ENCODE peak calls at places on chromosomes 13 and 19, in seven cellular contexts. S is NB4, N is upper lobe of left lung, B is ovary, Q is stomach, D is tibial nerve, L is gastrocnemius medialis. J is an unnamed sample.
A peak's percentile ranks its signal among the peaks of the same experiment; 100 is the strongest.

GRCh38 chr13:113663934-113664333 is 3.1 kb upstream of the GRK1 start:
- DNase-seq in S (no peak), N (peak; percentile 14), B (no peak), Q (peak; percentile 24), D (peak; percentile 11), L (peak; percentile 5), J (no peak)

GRCh38 chr19:30682576-30683536 is 310.7 kb downstream of the ZNF536 start:
- DNase-seq in S (peak; percentile 48), N (peak; percentile 60), B (peak; percentile 82), Q (peak; percentile 74), D (peak; percentile 74), L (peak; percentile 41), J (peak; percentile 66)

GRCh38 chr13:110044521-110045200 is 258.3 kb upstream of the IRS2 start:
- DNase-seq in S (no peak), N (no peak), B (no peak), Q (no peak), D (no peak), L (no peak), J (no peak)

GRCh38 chr13:20441879-20442278 is 83.8 kb downstream of the CRYL1 start:
- DNase-seq in S (no peak), N (no peak), B (no peak), Q (no peak), D (no peak), L (no peak), J (no peak)

GRCh38 chr13:69720278-69720983 is 387.2 kb upstream of the ATXN8OS start:
- DNase-seq in S (no peak), N (no peak), B (no peak), Q (no peak), D (no peak), L (no peak), J (no peak)

GRCh38 chr19:38250821-38251563 is 5.2 kb downstream of the PPP1R14A start:
- DNase-seq in S (no peak), N (peak; percentile 45), B (peak; percentile 96), Q (peak; percentile 60), D (peak; percentile 44), L (peak; percentile 38), J (no peak)

GRCh38 chr19:35119091-35119490 is 3.5 kb downstream of the FXYD3 start:
- DNase-seq in S (no peak), N (no peak), B (peak; percentile 51), Q (peak; percentile 49), D (no peak), L (no peak), J (no peak)

GRCh38 chr13:31424130-31424729 is 224.5 kb downstream of the B3GLCT start:
- DNase-seq in S (peak; percentile 82), N (peak; percentile 81), B (peak; percentile 62), Q (peak; percentile 78), D (peak; percentile 57), L (peak; percentile 66), J (peak; percentile 79)

GRCh38 chr19:45476349-45476717 is 8.5 kb downstream of the FOSB start:
- DNase-seq in S (no peak), N (no peak), B (no peak), Q (no peak), D (no peak), L (no peak), J (no peak)

GRCh38 chr13:97274782-97275252 is 52.7 kb downstream of the MBNL2 start:
- DNase-seq in S (no peak), N (no peak), B (no peak), Q (no peak), D (no peak), L (no peak), J (no peak)

GRCh38 chr13:37029617-37030016 is 29.0 kb downstream of the EXOSC8 start:
- DNase-seq in S (no peak), N (no peak), B (no peak), Q (no peak), D (no peak), L (no peak), J (no peak)

GRCh38 chr13:53142301-53142700 is 113.7 kb downstream of the OLFM4 start:
- DNase-seq in S (no peak), N (no peak), B (no peak), Q (no peak), D (no peak), L (no peak), J (no peak)

GRCh38 chr13:114035583-114036501 is 62.0 kb upstream of the C13orf46 start:
- DNase-seq in S (no peak), N (no peak), B (no peak), Q (no peak), D (peak; percentile 51), L (peak; percentile 46), J (no peak)

GRCh38 chr13:29543230-29544215 is 52.0 kb downstream of the SLC7A1 start:
- DNase-seq in S (peak; percentile 89), N (no peak), B (no peak), Q (no peak), D (no peak), L (no peak), J (peak; percentile 44)

GRCh38 chr19:12064266-12065099 is at the start of gene ZNF844:
- DNase-seq in S (peak; percentile 78), N (peak; percentile 98), B (peak; percentile 98), Q (peak; percentile 99), D (peak; percentile 98), L (peak; percentile 97), J (peak; percentile 91)
- TF ChIP-seq POLR2A in S (no peak), N (peak; percentile 95), B (peak; percentile 88), Q (no peak), D (peak; percentile 90), L (peak; percentile 80), J (peak; percentile 89)

GRCh38 chr19:1086618-1087017 is 8.6 kb downstream of the POLR2E start:
- DNase-seq in S (no peak), N (no peak), B (no peak), Q (no peak), D (no peak), L (no peak), J (no peak)

GRCh38 chr19:1087813-1088418 is 7.3 kb downstream of the POLR2E start:
- DNase-seq in S (peak; percentile 90), N (peak; percentile 85), B (no peak), Q (no peak), D (no peak), L (peak; percentile 51), J (no peak)

GRCh38 chr19:1084024-1084868 is 10.9 kb downstream of the POLR2E start:
- DNase-seq in S (no peak), N (no peak), B (no peak), Q (no peak), D (no peak), L (no peak), J (no peak)

GRCh38 chr19:1085053-1085658 is 10.0 kb downstream of the POLR2E start:
- DNase-seq in S (no peak), N (no peak), B (no peak), Q (no peak), D (no peak), L (no peak), J (no peak)

DNA sequence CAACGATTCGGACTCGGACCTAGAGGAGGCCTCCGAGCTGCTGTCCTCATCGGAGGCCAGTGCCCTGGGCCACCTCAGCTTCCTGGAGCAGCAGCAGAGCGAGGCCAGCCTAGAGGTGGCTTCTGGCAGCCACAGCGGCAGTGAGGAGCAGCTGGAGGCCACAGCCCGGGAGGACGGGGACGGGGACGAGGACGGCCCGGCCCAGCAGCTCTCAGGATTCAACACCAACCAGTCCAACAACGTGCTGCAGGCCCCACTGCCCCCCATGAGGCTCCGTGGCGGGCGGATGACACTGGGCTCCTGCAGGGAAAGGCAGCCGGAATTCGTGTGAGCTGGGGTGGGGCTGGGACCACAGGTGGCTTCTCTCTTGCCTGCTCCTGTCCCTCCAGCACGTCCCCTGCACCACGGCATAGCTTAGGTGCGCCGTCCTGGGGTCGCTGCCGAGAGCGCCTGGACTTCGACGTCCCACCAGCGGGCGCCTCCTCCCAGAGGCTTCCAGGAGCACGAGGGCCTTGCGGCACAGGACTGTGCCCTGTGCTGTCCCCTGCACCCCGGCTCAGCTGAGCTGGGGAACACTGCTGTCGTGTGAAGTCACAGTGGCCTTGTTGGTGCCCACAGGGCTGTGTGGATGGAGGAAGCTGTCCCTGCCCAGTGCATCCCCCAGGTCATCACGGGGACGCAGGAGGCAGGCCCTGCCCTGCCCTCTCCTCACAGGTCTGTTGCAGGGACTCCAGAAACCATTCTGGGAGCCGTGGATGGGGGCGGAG is 9.3 kb downstream of the POLR2E start:
- DNase-seq in S (no peak), N (no peak), B (no peak), Q (no peak), D (no peak), L (no peak), J (no peak)
- TF ChIP-seq POLR2A in S (no peak), N (no peak), B (no peak), Q (no peak), D (no peak), L (no peak), J (peak; percentile 7)

GRCh38 chr13:27171244-27171829 is at the start of gene USP12:
- DNase-seq in S (peak; percentile 71), N (no peak), B (peak; percentile 55), Q (no peak), D (no peak), L (no peak), J (peak; percentile 64)

GRCh38 chr13:27172495-27172842 is 858 bp upstream of the USP12 start:
- DNase-seq in S (peak; percentile 87), N (no peak), B (no peak), Q (no peak), D (no peak), L (no peak), J (peak; percentile 86)

GRCh38 chr13:27170521-27171243 is 929 bp downstream of the USP12 start:
- DNase-seq in S (peak; percentile 69), N (peak; percentile 42), B (peak; percentile 64), Q (peak; percentile 34), D (no peak), L (peak; percentile 37), J (peak; percentile 80)

GRCh38 chr13:27170221-27170520 is 1.4 kb downstream of the USP12 start:
- DNase-seq in S (peak; percentile 67), N (no peak), B (no peak), Q (no peak), D (no peak), L (no peak), J (no peak)

DNA sequence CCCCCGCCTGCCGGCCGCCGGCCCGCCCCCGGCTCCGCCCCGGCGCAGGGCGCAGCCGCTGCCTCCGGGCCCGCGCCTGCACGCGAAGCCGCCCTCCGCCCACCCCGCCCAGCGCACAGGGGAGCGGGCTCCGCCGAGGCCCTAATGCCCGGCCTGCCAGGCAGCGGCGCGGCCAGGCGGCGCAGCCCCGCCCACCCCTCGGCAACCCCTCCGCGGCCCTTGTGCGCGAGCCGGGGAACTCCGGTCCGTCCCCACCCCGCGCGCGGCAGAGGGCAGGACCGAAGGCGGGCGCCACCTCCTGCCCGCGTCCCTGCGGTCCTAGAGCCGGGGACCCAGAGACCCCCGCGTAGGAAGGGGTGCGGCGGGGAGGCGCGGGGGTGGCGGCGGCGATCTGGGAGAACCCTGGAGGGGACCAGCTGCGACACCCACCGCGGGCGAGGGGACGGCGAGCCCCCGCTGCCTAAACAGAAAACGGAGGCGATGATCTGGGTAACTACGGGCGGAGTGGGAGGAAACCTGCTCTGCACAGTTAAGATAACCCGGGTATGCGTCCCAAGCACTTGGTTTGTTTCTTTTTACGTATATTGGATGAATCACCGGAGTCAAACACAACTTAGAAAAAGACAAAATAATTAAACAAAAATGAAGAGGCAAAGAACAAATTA is 351 bp upstream of the USP12 start:
- DNase-seq in S (peak; percentile 96), N (peak; percentile 95), B (peak; percentile 90), Q (peak; percentile 95), D (peak; percentile 76), L (peak; percentile 91), J (peak; percentile 96)
- TF ChIP-seq POLR2A in S (peak; percentile 52), N (peak; percentile 64), B (no peak), Q (no peak), D (no peak), L (no peak), J (peak; percentile 77)

GRCh38 chr19:49151339-49152217 is 3.6 kb downstream of the HRC start:
- DNase-seq in S (peak; percentile 35), N (peak; percentile 89), B (peak; percentile 59), Q (peak; percentile 99), D (no peak), L (peak; percentile 94), J (peak; percentile 71)
- TF ChIP-seq POLR2A in S (no peak), N (no peak), B (no peak), Q (no peak), D (no peak), L (no peak), J (no peak)

GRCh38 chr19:13839938-13840750 is 36.8 kb upstream of the NANOS3 start:
- DNase-seq in S (peak; percentile 68), N (peak; percentile 75), B (peak; percentile 46), Q (peak; percentile 75), D (no peak), L (peak; percentile 73), J (peak; percentile 50)
- TF ChIP-seq POLR2A in S (peak; percentile 10), N (peak; percentile 51), B (no peak), Q (no peak), D (no peak), L (peak; percentile 46), J (peak; percentile 83)